ENCODE peak calls at places on chromosomes 4 and X, in seven cellular contexts. K, M, U, I, Q, S and E are unnamed samples.
A peak's percentile ranks its signal among the peaks of the same experiment; 100 is the strongest.

GRCh38 chrX:18377802-18378201 is 23.3 kb upstream of the SCML2 start:
- DNase-seq in M (peak; percentile 48), Q (peak; percentile 29), K (no peak), I (peak; percentile 8), S (no peak), U (no peak), E (no peak)

GRCh38 chr4:87985097-87985886 is 9.8 kb downstream of the SPP1 start:
- DNase-seq in K (peak; percentile 79), M (peak; percentile 81), Q (peak; percentile 58), S (no peak), I (peak; percentile 35), U (no peak), E (peak; percentile 84)

GRCh38 chrX:30786374-30786773 is 102.7 kb downstream of the TAB3 start:
- DNase-seq in Q (no peak), I (no peak), K (no peak), M (no peak), U (no peak), S (no peak), E (no peak)

GRCh38 chr4:138643827-138644226 is 371.8 kb upstream of the NOCT start:
- DNase-seq in I (peak; percentile 7), K (no peak), S (no peak), U (no peak), Q (no peak), M (no peak), E (no peak)

GRCh38 chr4:76709454-76709853 is 188.5 kb downstream of the SOWAHB start:
- DNase-seq in K (no peak), U (no peak), M (no peak), S (no peak), Q (no peak), I (peak; percentile 45), E (no peak)

GRCh38 chr4:147829401-147830101 is 97.7 kb downstream of the ARHGAP10 start:
- DNase-seq in S (peak; percentile 73), Q (no peak), U (no peak), I (peak; percentile 59), K (no peak), M (peak; percentile 29), E (no peak)

GRCh38 chr4:40328383-40328782 is 6.8 kb upstream of the CHRNA9 start:
- DNase-seq in K (no peak), I (no peak), M (no peak), Q (no peak), S (no peak), U (no peak), E (no peak)

GRCh38 chr4:74675673-74676279 is 118.5 kb downstream of the BTC start:
- DNase-seq in I (peak; percentile 76), K (no peak), U (no peak), S (no peak), Q (peak; percentile 80), M (peak; percentile 32), E (no peak)

GRCh38 chr4:108889696-108890475 is 127.0 kb upstream of the ETNPPL start:
- DNase-seq in S (no peak), M (no peak), Q (no peak), U (no peak), K (no peak), I (no peak), E (no peak)

GRCh38 chr4:41125558-41126311 is 88.6 kb downstream of the APBB2 start:
- DNase-seq in U (no peak), I (peak; percentile 36), S (no peak), M (no peak), K (no peak), Q (no peak), E (no peak)

GRCh38 chr4:5341151-5341925 is 290.1 kb downstream of the STK32B start:
- DNase-seq in U (no peak), K (no peak), Q (no peak), M (no peak), I (no peak), S (no peak), E (no peak)

GRCh38 chrX:2700405-2701320 is 9.6 kb downstream of the CD99 start:
- DNase-seq in K (peak; percentile 30), M (no peak), S (no peak), Q (no peak), U (no peak), I (no peak), E (no peak)

GRCh38 chrX:2705036-2705435 is 13.9 kb downstream of the CD99 start:
- DNase-seq in Q (no peak), I (no peak), M (peak; percentile 36), S (no peak), K (peak; percentile 53), U (no peak), E (no peak)

GRCh38 chrX:2701600-2701999 is 10.5 kb downstream of the CD99 start:
- DNase-seq in S (no peak), I (no peak), M (peak; percentile 20), U (peak; percentile 37), K (peak; percentile 61), Q (no peak), E (no peak)

GRCh38 chrX:2705461-2705860 is 14.4 kb downstream of the CD99 start:
- DNase-seq in U (no peak), K (peak; percentile 16), Q (no peak), I (no peak), S (no peak), M (no peak), E (no peak)

DNA sequence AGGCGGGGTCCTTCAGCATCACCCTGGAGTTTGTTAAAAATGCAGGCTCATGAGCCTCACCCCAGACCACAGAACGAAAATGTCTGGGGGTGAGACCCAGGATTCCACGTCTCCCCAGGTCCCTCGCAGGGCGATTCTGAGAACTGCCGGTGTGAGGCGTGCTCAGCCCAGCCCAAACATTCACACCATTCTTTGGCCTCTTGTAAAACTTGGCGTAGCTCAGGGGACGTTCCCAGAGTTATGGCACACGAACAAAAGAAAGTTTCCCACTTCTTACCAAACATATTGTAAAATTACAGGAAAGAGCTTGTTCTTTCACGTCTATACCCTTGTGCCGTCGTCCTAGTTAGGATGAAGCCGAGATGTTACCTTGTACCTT is 12.9 kb downstream of the CD99 start:
- DNase-seq in U (no peak), Q (no peak), M (no peak), K (no peak), I (no peak), S (no peak), E (no peak)
- H3K27ac ChIP-seq in U (no peak overlapping the region), Q (no peak overlapping the region), M (peak overlapping the region; percentile 48), K (peak overlapping the region; percentile 75), I (no peak overlapping the region), S (no peak overlapping the region), E (peak overlapping the region; percentile 59)

DNA sequence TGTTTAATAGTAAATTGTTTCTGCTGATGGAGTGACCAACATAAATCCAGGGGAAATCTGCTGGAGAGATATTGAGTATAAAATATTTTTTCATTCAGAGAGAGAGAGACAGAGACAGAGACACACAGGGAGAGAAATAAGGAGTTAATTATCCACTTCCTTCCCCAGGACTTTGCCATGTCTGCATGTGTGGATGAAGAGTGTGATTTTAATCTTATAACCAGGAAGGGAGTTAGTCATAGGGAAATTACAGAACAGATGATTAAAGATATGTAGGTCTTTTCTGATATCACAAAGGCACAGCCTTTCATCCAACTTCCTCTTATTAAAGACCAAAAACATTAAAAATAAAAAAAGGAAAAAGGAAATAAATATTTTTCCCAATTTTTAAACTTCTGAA is 526.3 kb downstream of the SPRY1 start:
- DNase-seq in Q (no peak), S (no peak), U (no peak), M (no peak), I (peak; percentile 2), K (no peak), E (no peak)
- TF ChIP-seq POLR2A in Q (no peak), S (no peak), U (no peak), M (no peak), I (no peak), K (no peak), E (no peak)

DNA sequence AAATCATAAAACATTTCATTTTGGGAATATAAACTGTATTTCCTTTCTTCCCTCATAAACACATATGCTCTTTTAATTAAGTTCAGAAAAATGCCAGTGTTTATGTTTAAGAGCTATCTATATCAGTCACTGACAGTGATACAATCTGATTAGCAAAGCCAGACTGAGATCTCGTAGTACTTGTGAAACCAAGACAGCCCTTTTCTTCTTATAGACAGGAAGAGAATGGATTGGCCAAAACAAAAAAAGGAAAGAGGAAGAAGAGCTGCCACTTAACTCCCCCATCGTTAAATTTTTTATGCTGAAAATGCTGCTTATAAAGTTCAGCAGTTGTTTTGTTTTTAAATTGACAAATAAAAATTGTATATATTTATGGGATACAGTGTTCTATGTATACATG is 87.4 kb downstream of the PLAC1 start:
- DNase-seq in Q (no peak), K (no peak), M (no peak), I (no peak), S (no peak), U (no peak), E (no peak)
- H3K27ac ChIP-seq in Q (no peak overlapping the region), K (no peak overlapping the region), M (no peak overlapping the region), I (no peak overlapping the region), S (no peak overlapping the region), U (no peak overlapping the region), E (no peak overlapping the region)

DNA sequence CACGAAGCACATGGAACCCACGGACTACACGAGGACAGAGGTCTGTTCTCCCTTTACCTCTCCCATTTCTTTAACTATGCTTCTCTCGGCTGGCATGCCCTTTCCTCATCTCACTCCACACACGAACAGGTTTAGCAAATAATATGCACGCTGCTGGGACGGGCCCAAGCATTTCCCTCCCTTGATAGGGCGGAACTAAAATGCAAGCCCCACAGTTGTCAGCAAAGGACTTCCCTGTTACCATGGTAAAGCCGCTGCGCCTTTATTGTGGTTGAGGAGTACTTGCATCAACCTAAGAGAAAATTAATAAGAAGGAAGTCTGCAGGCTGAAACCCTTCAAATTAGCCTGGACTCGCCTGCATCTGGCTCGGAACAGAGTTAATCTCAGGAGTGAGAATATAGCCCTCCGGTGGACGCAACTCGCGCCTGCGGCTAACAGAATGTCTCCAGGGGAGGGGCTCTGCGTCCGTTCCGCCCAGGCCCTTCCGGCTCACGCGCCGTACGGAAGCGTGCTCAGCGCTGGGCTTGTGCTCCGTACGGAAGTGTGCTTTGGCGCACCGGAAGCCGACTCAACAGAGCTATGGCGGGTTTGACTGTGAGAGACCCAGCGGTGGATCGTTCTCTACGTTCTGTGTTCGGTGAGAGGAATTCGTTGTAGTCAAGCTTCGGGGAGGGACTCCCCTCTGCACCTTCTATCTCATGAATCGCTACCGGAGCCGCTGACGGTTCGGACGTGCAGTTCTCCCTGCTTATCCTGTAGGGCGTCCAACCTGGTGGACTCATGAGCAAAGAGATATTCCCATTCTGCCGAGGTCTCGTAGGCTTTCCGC is at the start of gene CSTF2:
- DNase-seq in I (peak; percentile 79), Q (peak; percentile 65), K (peak; percentile 95), U (peak; percentile 50), S (peak; percentile 73), M (peak; percentile 84), E (peak; percentile 89)
- TF ChIP-seq POLR2A in I (no peak), Q (peak; percentile 59), K (no peak), U (peak; percentile 89), S (no peak), M (peak; percentile 47), E (no peak)

DNA sequence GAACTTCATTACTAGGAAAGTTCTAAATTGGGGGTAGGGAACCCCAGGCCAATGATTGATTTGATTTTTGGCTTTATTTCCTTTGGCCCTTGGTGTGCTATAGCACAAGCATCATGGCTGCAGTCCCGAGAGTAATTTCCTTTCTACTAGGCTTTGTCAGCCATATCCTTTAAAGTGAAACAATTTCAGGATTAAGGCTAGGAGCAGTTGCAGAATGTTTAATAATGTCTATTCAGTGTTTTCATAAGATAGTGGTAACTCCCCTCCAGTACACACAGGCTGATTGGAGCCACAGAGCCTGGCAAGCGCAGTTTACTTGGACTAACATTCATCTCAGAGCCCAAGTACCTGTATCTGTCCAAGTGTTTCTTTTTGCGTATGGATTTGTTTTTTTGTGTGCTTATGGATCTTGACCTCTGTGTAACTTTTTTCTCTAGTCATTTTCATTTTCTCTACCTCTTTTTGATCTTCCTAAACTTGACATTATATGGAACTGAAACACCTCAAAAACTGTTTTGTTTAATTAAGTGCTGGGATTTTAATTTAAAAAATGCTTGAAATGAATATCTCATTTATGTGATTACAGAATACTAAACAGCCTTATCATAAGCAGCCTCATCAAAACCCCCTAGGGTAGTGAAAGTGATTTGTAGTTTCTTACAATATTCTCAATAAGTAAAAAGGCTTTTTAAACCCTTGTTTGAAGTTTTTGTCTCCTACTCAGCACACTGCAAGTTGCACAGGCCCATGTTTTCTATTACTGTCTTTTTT is 7.5 kb downstream of the STIM2 start:
- DNase-seq in S (no peak), K (no peak), I (peak; percentile 10), U (no peak), M (no peak), Q (no peak), E (no peak)
- H3K27ac ChIP-seq in S (no peak overlapping the region), K (peak overlapping the region; percentile 46), I (peak overlapping the region; percentile 3), U (peak overlapping the region; percentile 37), M (peak overlapping the region; percentile 24), Q (no peak overlapping the region), E (no peak overlapping the region)